ENCODE peak calls at places on chromosomes 6 and 20, in six cellular contexts. B is IMR-90, C is H9, H is H1, A is trophoblast cell, Z is mesenchymal stem cell. R is an unnamed sample. For H3K4me1, the result is how much of the 10 kb centered on the place peaks cover.

GRCh38 chr6:123802351-123802696 is 1.3 kb upstream of the NKAIN2 start:
- DNase-seq in Z (no peak), B (no peak), H (no peak), C (no peak), A (no peak), R (no peak)

GRCh38 chr6:5361371-5361770 is 100.1 kb downstream of the FARS2 start:
- DNase-seq in C (no peak), H (no peak), B (peak), Z (no peak), A (no peak), R (no peak)

GRCh38 chr6:129498950-129499870 is 210.8 kb downstream of the ARHGAP18 start:
- DNase-seq in Z (peak), A (no peak), H (no peak), B (peak), C (no peak), R (peak)

GRCh38 chr6:138540468-138540867 is 41.2 kb upstream of the NHSL1 start:
- DNase-seq in C (no peak), H (no peak), Z (peak), A (no peak), B (peak), R (no peak)

GRCh38 chr20:21505161-21505809 is 8.6 kb downstream of the NKX2-2 start:
- DNase-seq in A (peak), H (no peak), C (peak), Z (peak), B (peak), R (peak)

GRCh38 chr20:59808729-59809381 is 124.6 kb downstream of the SYCP2 start:
- DNase-seq in Z (no peak), H (no peak), A (no peak), B (no peak), C (peak), R (no peak)

GRCh38 chr20:33990075-33990474 is 3.6 kb upstream of the RALY start:
- DNase-seq in C (no peak), B (no peak), A (no peak), H (no peak), Z (no peak), R (no peak)

GRCh38 chr20:49620364-49621240 is 52.7 kb upstream of the PTGIS start:
- DNase-seq in A (no peak), Z (no peak), H (no peak), B (no peak), C (no peak), R (no peak)

GRCh38 chr6:1208876-1209275 is 103.0 kb upstream of the FOXQ1 start:
- DNase-seq in C (no peak), Z (peak), A (peak), H (no peak), B (peak), R (no peak)

GRCh38 chr20:63125893-63126601 is 89.9 kb downstream of the YTHDF1 start:
- DNase-seq in H (no peak), A (no peak), C (peak), B (no peak), Z (no peak), R (no peak)

GRCh38 chr20:63977392-63978276 is 1.8 kb downstream of the SAMD10 start:
- DNase-seq in A (no peak), B (peak), Z (peak), C (peak), H (no peak), R (no peak)

GRCh38 chr6:157386454-157386853 is 5.5 kb downstream of the ZDHHC14 start:
- DNase-seq in C (no peak), B (no peak), Z (no peak), A (no peak), H (no peak), R (no peak)

GRCh38 chr6:166168616-166169548 is 1.2 kb upstream of the TBXT start:
- DNase-seq in C (no peak), Z (no peak), B (no peak), A (no peak), H (no peak), R (no peak)

GRCh38 chr6:87152528-87152950 is 2.8 kb upstream of the ZNF292 start:
- DNase-seq in C (no peak), Z (no peak), H (no peak), A (no peak), B (peak), R (no peak)

GRCh38 chr20:61603715-61604114 is 351.7 kb downstream of the CDH4 start:
- DNase-seq in C (no peak), H (no peak), B (no peak), Z (no peak), A (no peak), R (no peak)

GRCh38 chr6:121187200-121187832 is 147.0 kb downstream of the TBC1D32 start:
- DNase-seq in Z (no peak), B (no peak), H (no peak), A (no peak), C (no peak), R (no peak)

GRCh38 chr6:57257911-57258541 is 35.9 kb upstream of the RAB23 start:
- DNase-seq in Z (peak), H (no peak), B (peak), A (no peak), C (no peak), R (no peak)

GRCh38 chr6:16776394-16777017 is 15.2 kb upstream of the ATXN1 start:
- DNase-seq in H (no peak), B (no peak), C (no peak), A (no peak), Z (no peak), R (no peak)

GRCh38 chr6:163533443-163533842 is 118.9 kb downstream of the QKI start:
- DNase-seq in A (peak), B (peak), C (no peak), H (no peak), Z (peak), R (no peak)

GRCh38 chr6:43972915-43973304 is 154.3 kb downstream of the MRPL14 start:
- DNase-seq in A (no peak), B (peak), Z (peak), C (peak), H (no peak), R (no peak)

GRCh38 chr6:163415176-163415619 is 680 bp downstream of the QKI start:
- DNase-seq in B (no peak), H (no peak), A (no peak), Z (no peak), C (no peak), R (peak)

GRCh38 chr20:13493143-13493542 is 145.6 kb downstream of the TASP1 start:
- DNase-seq in A (no peak), H (no peak), B (no peak), C (peak), Z (no peak), R (peak)

GRCh38 chr6:84866715-84867114 is 102.3 kb upstream of the TBX18 start:
- DNase-seq in Z (no peak), H (no peak), A (no peak), B (no peak), C (no peak), R (no peak)

GRCh38 chr6:14713966-14714631 is 531.8 kb upstream of the JARID2 start:
- DNase-seq in A (no peak), Z (no peak), C (no peak), B (no peak), H (no peak), R (no peak)
- H3K27ac ChIP-seq in A (no peak), Z (no peak), C (no peak), B (no peak), H (no peak), R (no peak)

GRCh38 chr20:41818369-41818768 is 200.2 kb upstream of the CHD6 start:
- DNase-seq in H (no peak), A (no peak), Z (no peak), B (no peak), C (no peak), R (no peak)
- H4K91ac ChIP-seq in H (no peak), A (no peak), Z (no peak), B (no peak), C (no peak), R (no peak)

GRCh38 chr6:41636803-41637178 is 1.5 kb upstream of the MDFI start:
- DNase-seq in Z (peak), B (no peak), C (peak), A (peak), H (peak), R (no peak)
- H3K4me1 ChIP-seq in Z (under half), B (under half), C (under half), A (under half), H (under half), R (under half)

DNA sequence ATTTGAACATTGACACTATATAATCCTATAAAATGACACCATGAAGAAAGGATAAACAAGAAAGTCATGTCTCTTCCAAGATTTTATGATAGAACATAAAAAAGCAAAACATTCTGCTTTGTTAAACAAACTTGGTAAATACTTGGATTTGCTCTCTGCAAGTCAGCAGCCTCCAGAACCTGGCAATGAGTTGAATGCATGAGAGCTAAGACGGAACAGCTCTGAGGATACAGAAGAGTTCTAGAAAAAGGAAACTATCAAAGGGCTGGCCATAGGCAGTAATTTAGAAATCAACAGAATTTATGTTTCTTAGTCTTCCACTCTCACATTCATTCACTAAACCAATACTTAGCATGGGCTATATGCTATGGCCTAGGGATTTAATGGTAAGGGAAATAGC is 655.9 kb upstream of the ID4 start:
- DNase-seq in C (no peak), B (no peak), H (no peak), Z (no peak), A (no peak), R (no peak)
- H3K27ac ChIP-seq in C (no peak), B (no peak), H (no peak), Z (no peak), A (no peak), R (no peak)

DNA sequence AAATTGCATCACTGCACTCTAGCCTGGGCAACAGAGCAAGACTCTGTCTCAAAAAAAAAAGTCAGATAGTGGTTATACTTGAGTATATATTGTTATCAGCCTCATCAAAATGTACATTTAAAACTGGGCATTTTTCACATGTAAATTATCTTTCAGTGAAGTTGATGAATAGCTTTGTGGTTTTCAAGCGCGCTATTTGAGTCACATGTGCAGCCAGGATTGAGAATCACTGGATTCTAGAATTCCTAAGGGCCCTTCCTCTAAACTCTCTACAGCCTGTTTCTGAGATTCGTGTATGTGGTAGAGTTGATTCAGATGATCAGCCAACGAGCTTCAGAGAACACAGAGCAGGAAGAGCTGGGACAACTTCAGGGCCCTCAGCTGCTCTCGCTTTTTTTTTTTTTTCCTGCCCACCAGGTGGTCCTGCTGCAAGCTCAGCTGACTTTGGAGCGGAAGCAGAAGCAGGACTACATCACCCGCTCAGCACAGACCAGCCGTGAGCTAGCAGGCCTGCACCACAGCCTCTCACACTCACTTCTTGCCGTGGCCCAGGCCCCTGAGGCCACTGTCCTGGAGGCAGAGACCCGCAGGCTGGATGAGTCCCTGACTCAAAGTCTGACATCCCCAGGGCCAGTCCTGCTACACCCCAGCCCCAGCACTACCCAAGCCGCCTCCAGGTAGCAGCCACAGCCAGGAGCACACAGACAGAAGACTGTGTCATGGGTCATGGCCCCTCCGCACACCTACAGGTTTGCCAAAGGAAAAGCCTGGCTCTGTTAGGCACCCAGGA is 18.3 kb downstream of the C20orf173 start:
- DNase-seq in H (no peak), C (no peak), Z (peak), A (peak), B (no peak), R (no peak)
- H4K91ac ChIP-seq in H (no peak), C (no peak), Z (no peak), A (no peak), B (no peak), R (no peak)

DNA sequence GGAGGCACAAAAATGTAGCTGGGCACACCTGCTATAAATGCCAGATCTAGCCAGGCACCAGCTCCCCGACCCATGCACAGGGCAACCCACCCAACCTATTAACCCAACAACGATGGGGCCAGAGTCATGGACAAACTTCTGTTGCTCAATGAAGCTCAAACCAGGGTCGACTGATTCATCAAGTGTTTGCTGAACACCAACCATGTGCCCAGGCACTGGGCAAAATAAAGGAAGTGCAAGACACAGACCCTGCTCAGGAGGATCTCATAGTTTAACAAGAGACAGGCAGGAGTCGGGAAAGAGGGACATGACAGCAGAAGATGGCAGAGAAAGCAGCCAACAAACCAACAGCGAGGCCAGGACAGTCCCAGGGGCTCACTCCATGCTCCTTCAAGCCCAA is 18.8 kb downstream of the KCNK5 start:
- DNase-seq in H (no peak), C (no peak), A (no peak), B (no peak), Z (no peak), R (no peak)
- H3K4me1 ChIP-seq in H (half or more), C (under half), A (under half), B (under half), Z (under half), R (under half)

GRCh38 chr6:34106421-34106820 is 39.5 kb downstream of the GRM4 start:
- DNase-seq in C (no peak), A (no peak), B (no peak), Z (no peak), H (no peak), R (no peak)
- H3K27ac ChIP-seq in C (no peak), A (no peak), B (no peak), Z (no peak), H (no peak), R (no peak)

DNA sequence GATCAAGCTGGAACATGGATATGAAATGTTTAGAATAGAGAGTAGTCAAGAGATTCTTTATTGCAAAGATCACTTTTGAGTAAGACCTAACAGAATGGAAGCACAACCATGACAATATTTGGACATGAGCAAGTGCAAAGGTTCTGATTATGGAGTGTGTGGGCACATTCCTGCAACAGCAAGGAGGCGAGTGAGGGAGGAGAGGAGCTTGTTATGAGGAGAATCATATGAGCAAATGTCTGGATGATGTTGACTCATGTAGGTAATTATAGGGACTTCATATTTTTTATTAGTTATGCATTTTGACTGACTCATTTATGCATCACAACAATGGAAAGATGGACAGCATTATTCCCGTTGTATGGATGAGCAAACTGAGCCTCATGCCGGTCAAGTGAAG is 100.8 kb upstream of the SLC35B3 start:
- DNase-seq in A (no peak), H (no peak), B (no peak), C (no peak), Z (no peak), R (no peak)
- H4K91ac ChIP-seq in A (no peak), H (no peak), B (no peak), C (no peak), Z (no peak), R (no peak)

DNA sequence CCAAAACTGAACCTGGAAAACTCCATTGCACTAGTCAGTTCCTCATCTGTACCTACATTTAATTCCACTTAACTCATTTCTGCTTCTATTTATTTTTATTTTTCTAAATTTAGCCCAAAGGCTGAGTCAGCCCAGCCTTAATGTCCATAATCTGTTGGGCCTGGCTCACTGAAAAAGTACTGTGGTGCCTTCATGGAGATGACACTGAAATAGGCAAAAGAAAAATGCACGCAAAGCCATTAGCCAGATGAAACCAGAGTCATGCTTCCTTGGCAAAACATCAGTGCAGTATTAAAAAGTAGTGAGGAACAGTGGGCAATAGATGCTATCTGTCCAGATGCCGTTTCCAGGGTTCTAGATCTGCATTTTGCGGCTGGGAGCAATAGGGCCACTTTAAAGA is 14.7 kb upstream of the PLCB4 start:
- DNase-seq in B (peak), A (no peak), C (no peak), Z (peak), H (no peak), R (no peak)
- H3K4me1 ChIP-seq in B (under half), A (under half), C (under half), Z (under half), H (under half), R (under half)